ENCODE peak calls at places on chromosomes 1 and 21, in five cellular contexts. H is AG10803, S is IMR-90, G is cardiac muscle cell, E is heart right ventricle. P is an unnamed sample.

GRCh38 chr1:1415751-1416150 is 5.3 kb downstream of the ANKRD65 start:
- DNase-seq in E (no peak), S (no peak), G (no peak), H (no peak), P (no peak)

GRCh38 chr1:40438391-40439015 is 11.8 kb upstream of the ZFP69B start:
- DNase-seq in H (peak), E (no peak), G (peak), S (peak), P (peak)

GRCh38 chr1:77388655-77389054 is 106.8 kb downstream of the AK5 start:
- DNase-seq in S (peak), E (no peak), G (no peak), H (peak), P (no peak)

GRCh38 chr1:13725714-13726175 is 25.8 kb downstream of the PRDM2 start:
- DNase-seq in G (peak), E (no peak), H (peak), S (peak), P (peak)

GRCh38 chr1:172401907-172402306 is 18.6 kb upstream of the C1orf105 start:
- DNase-seq in H (no peak), E (no peak), G (peak), S (no peak), P (no peak)

GRCh38 chr1:29171089-29171488 is 10.6 kb downstream of the SRSF4 start:
- DNase-seq in S (no peak), G (no peak), E (no peak), H (peak), P (peak)

GRCh38 chr1:70504176-70504820 is 93.2 kb downstream of the CTH start:
- DNase-seq in S (no peak), G (no peak), E (no peak), H (peak), P (peak)

GRCh38 chr1:207361910-207362309 is 40.4 kb downstream of the CD55 start:
- DNase-seq in S (peak), E (no peak), G (no peak), H (no peak), P (peak)

GRCh38 chr1:2202008-2202575 is 7.5 kb upstream of the FAAP20 start:
- DNase-seq in S (no peak), E (no peak), H (no peak), G (no peak), P (no peak)

GRCh38 chr1:11339346-11340247 is 66.6 kb downstream of the UBIAD1 start:
- DNase-seq in H (no peak), E (no peak), S (no peak), G (peak), P (no peak)

GRCh38 chr1:117059334-117059677 is 820 bp upstream of the TTF2 start:
- DNase-seq in G (no peak), E (no peak), H (no peak), S (no peak), P (no peak)

GRCh38 chr1:48106049-48106448 is 108.9 kb upstream of the TRABD2B start:
- DNase-seq in E (no peak), G (no peak), H (no peak), S (no peak), P (no peak)

GRCh38 chr1:246121533-246121932 is 385.5 kb downstream of the SMYD3 start:
- DNase-seq in S (peak), H (no peak), G (no peak), E (no peak), P (peak)

GRCh38 chr1:70616946-70617345 is 205.9 kb downstream of the CTH start:
- DNase-seq in E (no peak), H (no peak), S (no peak), G (no peak), P (no peak)

GRCh38 chr1:150622219-150622975 is 7.0 kb downstream of the ENSA start:
- DNase-seq in G (no peak), S (no peak), H (no peak), E (peak), P (peak)

GRCh38 chr1:69702085-69702484 is 134.4 kb downstream of the LRRC7 start:
- DNase-seq in G (no peak), H (no peak), S (no peak), E (no peak), P (no peak)

GRCh38 chr21:44658913-44659595 is 1.3 kb downstream of the KRTAP12-3 start:
- DNase-seq in E (no peak), S (no peak), G (no peak), H (no peak), P (no peak)

GRCh38 chr1:55195523-55196233 is 19.5 kb downstream of the USP24 start:
- DNase-seq in E (no peak), H (peak), G (no peak), S (peak), P (peak)

GRCh38 chr1:66452982-66453381 is 81.0 kb upstream of the SGIP1 start:
- DNase-seq in E (no peak), G (no peak), H (no peak), S (no peak), P (no peak)

GRCh38 chr1:66455446-66455845 is 78.5 kb upstream of the SGIP1 start:
- DNase-seq in S (no peak), E (no peak), G (no peak), H (no peak), P (no peak)

GRCh38 chr1:66450847-66451246 is 83.1 kb upstream of the SGIP1 start:
- DNase-seq in E (no peak), H (no peak), S (no peak), G (no peak), P (no peak)

GRCh38 chr1:66450043-66450514 is 83.9 kb upstream of the SGIP1 start:
- DNase-seq in G (peak), S (no peak), E (no peak), H (peak), P (no peak)

DNA sequence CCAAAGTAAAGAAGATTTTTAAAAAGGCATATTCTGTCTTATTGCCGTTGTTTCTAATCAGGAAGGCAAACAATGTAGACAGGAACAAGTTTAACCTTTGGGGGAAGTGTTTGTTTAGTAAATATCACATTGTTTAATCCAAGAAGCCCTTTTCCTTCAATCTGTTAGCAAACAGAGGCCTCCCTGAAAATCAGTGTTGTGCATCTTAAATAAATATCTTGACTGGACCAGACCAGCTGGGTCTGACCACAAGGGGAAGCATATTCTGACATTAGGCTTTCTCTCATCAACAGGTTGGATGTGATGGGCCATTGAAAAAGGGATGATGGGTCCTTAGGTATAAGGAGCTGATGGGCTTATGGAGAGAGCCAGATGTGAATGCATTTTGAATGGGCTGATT is 81.8 kb upstream of the SGIP1 start:
- DNase-seq in H (no peak), G (no peak), S (no peak), E (no peak), P (no peak)
- TF ChIP-seq CTCF in H (peak), G (peak), S (no peak), E (peak), P (peak)

GRCh38 chr21:17442174-17442573 is 70.7 kb upstream of the CXADR start:
- DNase-seq in E (no peak), G (no peak), S (no peak), H (no peak), P (no peak)

GRCh38 chr21:17438642-17439041 is 74.2 kb upstream of the CXADR start:
- DNase-seq in S (no peak), E (no peak), G (peak), H (no peak), P (no peak)

GRCh38 chr21:17444828-17445227 is 68.0 kb upstream of the CXADR start:
- DNase-seq in E (no peak), G (no peak), H (no peak), S (no peak), P (no peak)

GRCh38 chr21:17440955-17441354 is 71.9 kb upstream of the CXADR start:
- DNase-seq in E (no peak), G (no peak), S (no peak), H (no peak), P (no peak)

GRCh38 chr21:17441370-17441769 is 71.5 kb upstream of the CXADR start:
- DNase-seq in E (no peak), S (peak), G (no peak), H (no peak), P (peak)
- H3K4me3 ChIP-seq in E (no peak), S (no peak), G (no peak), H (no peak), P (no peak)

GRCh38 chr1:240597153-240597745 is 14.7 kb downstream of the GREM2 start:
- DNase-seq in S (no peak), H (no peak), E (no peak), G (no peak), P (no peak)

GRCh38 chr1:240599830-240600229 is 12.1 kb downstream of the GREM2 start:
- DNase-seq in G (no peak), S (no peak), H (no peak), E (no peak), P (no peak)

GRCh38 chr1:240599299-240599698 is 12.7 kb downstream of the GREM2 start:
- DNase-seq in G (no peak), S (no peak), E (no peak), H (no peak), P (no peak)

GRCh38 chr1:240598201-240598600 is 13.8 kb downstream of the GREM2 start:
- DNase-seq in E (no peak), G (no peak), S (no peak), H (no peak), P (no peak)

DNA sequence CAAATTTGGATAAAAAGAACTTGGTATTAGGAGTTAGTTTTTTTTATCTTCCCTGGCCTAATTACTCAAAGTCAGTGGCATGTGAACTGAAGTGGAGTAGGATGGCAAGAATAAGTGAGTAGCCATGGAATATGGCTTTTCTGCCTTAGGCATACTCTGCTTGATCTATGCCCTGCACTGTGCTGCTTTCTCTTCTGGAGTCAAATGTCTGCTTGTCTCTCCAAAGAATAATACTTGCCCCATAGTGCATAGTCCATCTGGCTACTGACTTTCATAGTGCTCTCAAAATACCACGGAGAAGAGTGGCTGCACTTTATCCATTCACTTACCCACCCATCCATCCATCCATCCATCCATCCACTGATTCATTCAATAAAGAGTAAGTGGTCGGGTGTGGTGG is 13.4 kb downstream of the GREM2 start:
- DNase-seq in G (no peak), E (no peak), H (no peak), S (no peak), P (no peak)
- TF ChIP-seq CTCF in G (no peak), E (no peak), H (no peak), S (no peak), P (no peak)

GRCh38 chr1:229412056-229412455 is 21.8 kb downstream of the ACTA1 start:
- DNase-seq in E (no peak), H (no peak), G (no peak), S (no peak), P (no peak)

GRCh38 chr1:229409616-229410369 is 24.1 kb downstream of the ACTA1 start:
- DNase-seq in H (no peak), G (no peak), S (no peak), E (no peak), P (no peak)

GRCh38 chr1:229411434-229412055 is 22.3 kb downstream of the ACTA1 start:
- DNase-seq in H (no peak), S (no peak), G (no peak), E (no peak), P (no peak)

GRCh38 chr1:229410370-229410691 is 23.6 kb downstream of the ACTA1 start:
- DNase-seq in E (no peak), H (no peak), G (no peak), S (no peak), P (no peak)

GRCh38 chr1:229410692-229411433 is 23.0 kb downstream of the ACTA1 start:
- DNase-seq in H (peak), S (peak), G (peak), E (peak), P (peak)
- H3K4me3 ChIP-seq in H (no peak), S (no peak), G (no peak), E (peak), P (no peak)

GRCh38 chr1:182644863-182645262 is 39.5 kb downstream of the RGS8 start:
- DNase-seq in E (no peak), G (no peak), S (no peak), H (no peak), P (no peak)
- TF ChIP-seq CTCF in E (no peak), G (no peak), S (no peak), H (no peak), P (no peak)